ENCODE peak calls at places on chromosome 13, in five cellular contexts. One of them, this sample, is unnamed.

GRCh38 chr13:61406275-61406674 is 9.4 kb downstream of the PCDH20 start:
- DNase-seq in ovary: no peak
- DNase-seq in astrocyte of the spinal cord: no peak
- DNase-seq in adrenal gland: no peak
- DNase-seq in GM23338: no peak
- DNase-seq in this sample: no peak

GRCh38 chr13:94269557-94269956 is 209.9 kb downstream of the DCT start:
- DNase-seq in ovary: no peak
- DNase-seq in astrocyte of the spinal cord: no peak
- DNase-seq in adrenal gland: no peak
- DNase-seq in GM23338: no peak
- DNase-seq in this sample: no peak

GRCh38 chr13:45658586-45659235 is 43.2 kb upstream of the ERICH6B start:
- DNase-seq in ovary: no peak
- DNase-seq in astrocyte of the spinal cord: peak
- DNase-seq in adrenal gland: no peak
- DNase-seq in GM23338: no peak
- DNase-seq in this sample: no peak

GRCh38 chr13:28679628-28680027 is 20.7 kb downstream of the POMP start:
- DNase-seq in ovary: no peak
- DNase-seq in astrocyte of the spinal cord: peak
- DNase-seq in adrenal gland: no peak
- DNase-seq in GM23338: peak
- DNase-seq in this sample: no peak

GRCh38 chr13:50843256-50844043 is at the start of gene DLEU7:
- DNase-seq in ovary: no peak
- DNase-seq in astrocyte of the spinal cord: no peak
- DNase-seq in adrenal gland: no peak
- DNase-seq in GM23338: peak
- DNase-seq in this sample: no peak

GRCh38 chr13:27920677-27921420 is 1.0 kb downstream of the PDX1 start:
- DNase-seq in ovary: no peak
- DNase-seq in astrocyte of the spinal cord: no peak
- DNase-seq in adrenal gland: no peak
- DNase-seq in GM23338: peak
- DNase-seq in this sample: no peak

GRCh38 chr13:100671389-100672182 is 3.0 kb downstream of the TMTC4 start:
- DNase-seq in ovary: no peak
- DNase-seq in astrocyte of the spinal cord: no peak
- DNase-seq in adrenal gland: no peak
- DNase-seq in GM23338: no peak
- DNase-seq in this sample: no peak

GRCh38 chr13:49540552-49540951 is 44.8 kb downstream of the PHF11 start:
- DNase-seq in ovary: peak
- DNase-seq in astrocyte of the spinal cord: peak
- DNase-seq in adrenal gland: no peak
- DNase-seq in GM23338: no peak
- DNase-seq in this sample: no peak

GRCh38 chr13:87123987-87124784 is 547.0 kb upstream of the SLITRK5 start:
- DNase-seq in ovary: no peak
- DNase-seq in astrocyte of the spinal cord: peak
- DNase-seq in adrenal gland: no peak
- DNase-seq in GM23338: peak
- DNase-seq in this sample: no peak

GRCh38 chr13:113407103-113407530 is 43.2 kb upstream of the GRTP1 start:
- DNase-seq in ovary: no peak
- DNase-seq in astrocyte of the spinal cord: no peak
- DNase-seq in adrenal gland: no peak
- DNase-seq in GM23338: no peak
- DNase-seq in this sample: no peak

GRCh38 chr13:35356572-35356971 is 119.9 kb downstream of the MAB21L1 start:
- DNase-seq in ovary: no peak
- DNase-seq in astrocyte of the spinal cord: no peak
- DNase-seq in adrenal gland: peak
- DNase-seq in GM23338: no peak
- DNase-seq in this sample: peak

GRCh38 chr13:21075303-21076264 is 14.2 kb upstream of the LATS2 start:
- DNase-seq in ovary: peak
- DNase-seq in astrocyte of the spinal cord: peak
- DNase-seq in adrenal gland: no peak
- DNase-seq in GM23338: peak
- DNase-seq in this sample: no peak

GRCh38 chr13:74092711-74093110 is 41.5 kb downstream of the KLF12 start:
- DNase-seq in ovary: no peak
- DNase-seq in astrocyte of the spinal cord: no peak
- DNase-seq in adrenal gland: no peak
- DNase-seq in GM23338: no peak
- DNase-seq in this sample: no peak

GRCh38 chr13:83618966-83619365 is 263.3 kb downstream of the SLITRK1 start:
- DNase-seq in ovary: no peak
- DNase-seq in astrocyte of the spinal cord: peak
- DNase-seq in adrenal gland: no peak
- DNase-seq in GM23338: no peak
- DNase-seq in this sample: no peak

GRCh38 chr13:51935326-51936171 is 73.8 kb downstream of the CCDC70 start:
- DNase-seq in ovary: no peak
- DNase-seq in astrocyte of the spinal cord: no peak
- DNase-seq in adrenal gland: no peak
- DNase-seq in GM23338: peak
- DNase-seq in this sample: no peak

GRCh38 chr13:77810891-77811290 is 107.7 kb downstream of the EDNRB start:
- DNase-seq in ovary: no peak
- DNase-seq in astrocyte of the spinal cord: no peak
- DNase-seq in adrenal gland: no peak
- DNase-seq in GM23338: no peak
- DNase-seq in this sample: no peak

GRCh38 chr13:37602743-37603381 is 4.3 kb upstream of the POSTN start:
- DNase-seq in ovary: no peak
- DNase-seq in astrocyte of the spinal cord: peak
- DNase-seq in adrenal gland: no peak
- DNase-seq in GM23338: no peak
- DNase-seq in this sample: no peak

GRCh38 chr13:37608750-37609339 is 10.3 kb upstream of the POSTN start:
- DNase-seq in ovary: no peak
- DNase-seq in astrocyte of the spinal cord: peak
- DNase-seq in adrenal gland: no peak
- DNase-seq in GM23338: no peak
- DNase-seq in this sample: no peak
- TF ChIP-seq CTCF in ovary: no peak
- TF ChIP-seq CTCF in astrocyte of the spinal cord: peak
- TF ChIP-seq CTCF in adrenal gland: no peak
- TF ChIP-seq CTCF in GM23338: peak
- TF ChIP-seq CTCF in this sample: no peak

GRCh38 chr13:102945324-102945815 is 99.5 kb downstream of the ERCC5 start:
- DNase-seq in ovary: no peak
- DNase-seq in astrocyte of the spinal cord: no peak
- DNase-seq in adrenal gland: no peak
- DNase-seq in GM23338: no peak
- DNase-seq in this sample: no peak

GRCh38 chr13:102940770-102941169 is 94.9 kb downstream of the ERCC5 start:
- DNase-seq in ovary: no peak
- DNase-seq in astrocyte of the spinal cord: no peak
- DNase-seq in adrenal gland: no peak
- DNase-seq in GM23338: no peak
- DNase-seq in this sample: no peak

GRCh38 chr13:102935896-102936321 is 90.1 kb downstream of the ERCC5 start:
- DNase-seq in ovary: no peak
- DNase-seq in astrocyte of the spinal cord: no peak
- DNase-seq in adrenal gland: no peak
- DNase-seq in GM23338: no peak
- DNase-seq in this sample: no peak

GRCh38 chr13:102944821-102945220 is 99.0 kb downstream of the ERCC5 start:
- DNase-seq in ovary: no peak
- DNase-seq in astrocyte of the spinal cord: no peak
- DNase-seq in adrenal gland: no peak
- DNase-seq in GM23338: no peak
- DNase-seq in this sample: no peak

GRCh38 chr13:102940143-102940542 is 94.3 kb downstream of the ERCC5 start:
- DNase-seq in ovary: no peak
- DNase-seq in astrocyte of the spinal cord: no peak
- DNase-seq in adrenal gland: no peak
- DNase-seq in GM23338: peak
- DNase-seq in this sample: no peak
- TF ChIP-seq CTCF in ovary: no peak
- TF ChIP-seq CTCF in astrocyte of the spinal cord: no peak
- TF ChIP-seq CTCF in adrenal gland: no peak
- TF ChIP-seq CTCF in GM23338: peak
- TF ChIP-seq CTCF in this sample: no peak

DNA sequence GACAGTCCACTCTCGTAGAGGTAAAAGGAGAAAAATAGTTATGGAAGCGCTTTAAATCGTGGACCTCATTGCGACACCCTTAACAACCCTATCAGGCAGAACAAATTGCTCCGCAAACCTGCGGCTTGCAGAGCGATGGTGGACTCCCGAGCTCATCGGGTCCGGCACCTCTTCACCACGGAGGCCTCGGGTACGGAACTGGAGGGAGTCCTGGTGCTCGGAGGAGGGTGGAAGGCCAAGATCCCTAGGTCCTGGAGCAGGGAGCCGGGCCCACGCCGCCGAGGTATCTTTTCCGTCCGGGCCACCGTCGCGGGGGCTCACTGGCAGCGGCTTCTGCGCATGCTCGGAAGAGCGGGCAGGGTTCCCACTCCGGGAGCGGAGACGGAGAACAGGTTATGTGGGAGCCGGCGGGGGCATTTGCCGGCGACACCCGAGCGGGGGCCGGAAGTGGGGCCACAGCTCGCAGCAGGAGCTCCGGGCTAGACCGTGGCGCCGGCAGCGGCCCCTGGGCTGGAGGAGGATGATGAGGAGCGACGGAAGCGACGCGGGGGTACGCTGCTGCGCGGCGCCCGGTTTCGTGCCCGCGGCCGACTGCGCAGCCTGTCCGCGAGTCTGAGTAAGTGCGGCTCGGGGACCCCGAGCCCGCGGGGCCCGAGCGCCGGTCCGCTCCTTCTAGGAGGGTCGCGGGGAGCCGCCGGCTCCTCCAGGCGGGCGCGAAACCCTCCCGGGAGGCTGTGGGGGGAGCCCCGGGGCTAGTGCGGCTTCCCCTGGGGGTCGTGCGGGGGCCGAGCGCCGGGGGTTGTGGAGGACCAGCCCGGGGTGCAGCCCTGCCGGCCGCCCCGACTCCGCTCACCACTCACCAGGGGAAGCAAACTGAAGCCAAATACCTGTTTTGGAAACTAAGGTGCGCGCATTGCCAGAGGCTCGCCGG is at the start of gene ABHD13:
- DNase-seq in ovary: peak
- DNase-seq in astrocyte of the spinal cord: peak
- DNase-seq in adrenal gland: peak
- DNase-seq in GM23338: peak
- DNase-seq in this sample: peak
- TF ChIP-seq CTCF in ovary: no peak
- TF ChIP-seq CTCF in astrocyte of the spinal cord: no peak
- TF ChIP-seq CTCF in adrenal gland: no peak
- TF ChIP-seq CTCF in GM23338: no peak
- TF ChIP-seq CTCF in this sample: no peak

DNA sequence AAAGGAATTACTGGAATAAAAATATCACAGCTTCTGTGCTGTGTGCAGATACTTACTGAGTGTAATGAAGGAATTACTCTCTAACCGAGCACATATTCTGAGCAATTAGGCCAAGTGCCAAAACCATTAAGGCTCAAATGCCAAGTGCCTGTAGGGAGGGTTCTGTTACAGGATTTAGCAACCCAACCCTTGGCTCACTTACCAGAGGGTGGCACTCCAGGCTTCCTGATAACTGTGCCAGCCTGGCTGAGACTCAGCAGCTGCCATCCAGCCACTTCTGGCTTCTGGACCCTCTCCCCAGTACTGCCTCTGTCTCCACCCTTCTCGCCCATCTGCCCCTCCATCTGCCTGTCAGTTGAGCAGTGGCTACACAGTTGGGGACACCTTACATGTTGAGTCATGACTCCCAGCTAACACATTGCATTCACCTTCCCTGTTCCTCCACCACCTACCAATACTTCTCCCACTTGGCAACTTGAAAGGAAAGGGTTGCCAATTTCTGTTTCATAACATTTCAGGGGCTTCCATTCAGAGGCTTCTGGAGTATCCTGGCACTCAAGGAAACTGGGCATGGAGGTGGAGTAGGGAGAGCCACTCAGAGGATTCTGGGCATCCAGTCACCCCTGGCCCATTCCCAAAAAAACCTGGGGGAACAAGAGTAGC is 110.5 kb downstream of the COG6 start:
- DNase-seq in ovary: peak
- DNase-seq in astrocyte of the spinal cord: peak
- DNase-seq in adrenal gland: no peak
- DNase-seq in GM23338: peak
- DNase-seq in this sample: no peak
- TF ChIP-seq CTCF in ovary: no peak
- TF ChIP-seq CTCF in astrocyte of the spinal cord: peak
- TF ChIP-seq CTCF in adrenal gland: no peak
- TF ChIP-seq CTCF in GM23338: peak
- TF ChIP-seq CTCF in this sample: no peak

DNA sequence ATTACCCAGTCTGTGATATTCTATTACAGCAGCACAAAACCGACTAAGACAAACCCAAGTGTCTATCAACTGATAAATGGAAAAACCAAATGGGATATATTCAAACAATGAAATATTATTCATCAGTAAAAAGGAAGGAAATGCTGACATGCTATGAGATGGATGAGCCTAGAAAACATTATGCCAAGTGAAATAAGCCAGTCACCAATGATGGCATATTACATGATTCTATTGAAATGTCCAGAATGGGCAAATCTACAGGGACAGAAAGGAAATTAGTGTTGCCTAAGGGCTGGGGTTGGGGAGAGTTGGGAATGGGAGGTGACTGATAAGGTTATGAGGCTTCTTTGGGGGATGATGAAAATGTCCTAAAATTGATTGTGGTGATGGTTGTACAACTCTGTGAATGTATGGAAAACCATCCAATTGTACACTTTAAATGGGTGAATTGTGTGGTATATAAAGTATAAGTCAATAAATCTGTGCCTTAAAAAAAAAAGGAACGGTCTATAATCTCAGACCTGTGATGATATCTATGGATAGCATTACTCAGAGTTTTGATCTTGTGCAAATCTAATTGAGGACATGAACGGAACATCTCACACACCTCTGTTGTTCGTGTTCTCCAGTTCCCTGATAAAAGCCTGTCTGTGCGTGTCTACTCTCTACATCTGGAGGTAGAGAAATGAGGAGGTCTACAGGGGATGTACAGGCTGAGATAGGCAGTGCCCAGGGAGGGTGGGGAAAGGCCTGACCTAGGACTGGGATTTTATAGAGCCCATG is 49.1 kb downstream of the TNFRSF19 start:
- DNase-seq in ovary: no peak
- DNase-seq in astrocyte of the spinal cord: no peak
- DNase-seq in adrenal gland: no peak
- DNase-seq in GM23338: no peak
- DNase-seq in this sample: no peak
- TF ChIP-seq CTCF in ovary: no peak
- TF ChIP-seq CTCF in astrocyte of the spinal cord: no peak
- TF ChIP-seq CTCF in adrenal gland: no peak
- TF ChIP-seq CTCF in GM23338: no peak
- TF ChIP-seq CTCF in this sample: no peak

GRCh38 chr13:30148791-30149190 is 158.6 kb downstream of the KATNAL1 start:
- DNase-seq in ovary: no peak
- DNase-seq in astrocyte of the spinal cord: no peak
- DNase-seq in adrenal gland: no peak
- DNase-seq in GM23338: no peak
- DNase-seq in this sample: no peak
- TF ChIP-seq CTCF in ovary: no peak
- TF ChIP-seq CTCF in astrocyte of the spinal cord: no peak
- TF ChIP-seq CTCF in adrenal gland: no peak
- TF ChIP-seq CTCF in GM23338: no peak
- TF ChIP-seq CTCF in this sample: no peak